ENCODE peak calls at places on chromosomes 4 and X, in five cellular contexts. One of them, this sample, is unnamed.

GRCh38 chr4:24778427-24779225 is 16.7 kb upstream of the SOD3 start:
- DNase-seq in left ventricle myocardium inferior: peak
- DNase-seq in fibroblast of mammary gland: peak
- DNase-seq in mammary epithelial cell: peak
- DNase-seq in HFF-Myc: peak
- DNase-seq in this sample: peak

GRCh38 chr4:104493071-104493831 is 1.4 kb downstream of the CXXC4 start:
- DNase-seq in left ventricle myocardium inferior: no peak
- DNase-seq in fibroblast of mammary gland: no peak
- DNase-seq in mammary epithelial cell: no peak
- DNase-seq in HFF-Myc: no peak
- DNase-seq in this sample: no peak

GRCh38 chr4:24963277-24963676 is 50.4 kb upstream of the CCDC149 start:
- DNase-seq in left ventricle myocardium inferior: no peak
- DNase-seq in fibroblast of mammary gland: no peak
- DNase-seq in mammary epithelial cell: no peak
- DNase-seq in HFF-Myc: no peak
- DNase-seq in this sample: no peak

GRCh38 chr4:145324161-145324560 is 143.8 kb upstream of the OTUD4 start:
- DNase-seq in left ventricle myocardium inferior: no peak
- DNase-seq in fibroblast of mammary gland: no peak
- DNase-seq in mammary epithelial cell: peak
- DNase-seq in HFF-Myc: no peak
- DNase-seq in this sample: no peak

GRCh38 chr4:99435154-99435553 is at the start of gene ADH7:
- DNase-seq in left ventricle myocardium inferior: no peak
- DNase-seq in fibroblast of mammary gland: no peak
- DNase-seq in mammary epithelial cell: no peak
- DNase-seq in HFF-Myc: no peak
- DNase-seq in this sample: no peak

GRCh38 chrX:104105863-104106262 is 6.5 kb upstream of the ZCCHC18 start:
- DNase-seq in left ventricle myocardium inferior: no peak
- DNase-seq in fibroblast of mammary gland: no peak
- DNase-seq in mammary epithelial cell: no peak
- DNase-seq in HFF-Myc: no peak
- DNase-seq in this sample: no peak

GRCh38 chr4:113471141-113471860 is 290.2 kb downstream of the CAMK2D start:
- DNase-seq in left ventricle myocardium inferior: no peak
- DNase-seq in fibroblast of mammary gland: peak
- DNase-seq in mammary epithelial cell: no peak
- DNase-seq in HFF-Myc: no peak
- DNase-seq in this sample: peak

GRCh38 chr4:155582971-155583437 is 83.6 kb upstream of the GUCY1A1 start:
- DNase-seq in left ventricle myocardium inferior: no peak
- DNase-seq in fibroblast of mammary gland: peak
- DNase-seq in mammary epithelial cell: peak
- DNase-seq in HFF-Myc: peak
- DNase-seq in this sample: peak

GRCh38 chr4:133982533-133983224 is 218.9 kb downstream of the PABPC4L start:
- DNase-seq in left ventricle myocardium inferior: no peak
- DNase-seq in fibroblast of mammary gland: peak
- DNase-seq in mammary epithelial cell: no peak
- DNase-seq in HFF-Myc: no peak
- DNase-seq in this sample: no peak

GRCh38 chr4:137541866-137542648 is 9.8 kb upstream of the PCDH18 start:
- DNase-seq in left ventricle myocardium inferior: no peak
- DNase-seq in fibroblast of mammary gland: no peak
- DNase-seq in mammary epithelial cell: no peak
- DNase-seq in HFF-Myc: no peak
- DNase-seq in this sample: no peak

GRCh38 chr4:124334119-124334518 is 378.4 kb downstream of the ANKRD50 start:
- DNase-seq in left ventricle myocardium inferior: no peak
- DNase-seq in fibroblast of mammary gland: peak
- DNase-seq in mammary epithelial cell: peak
- DNase-seq in HFF-Myc: peak
- DNase-seq in this sample: peak

GRCh38 chr4:42460043-42460442 is 62.8 kb downstream of the SHISA3 start:
- DNase-seq in left ventricle myocardium inferior: no peak
- DNase-seq in fibroblast of mammary gland: no peak
- DNase-seq in mammary epithelial cell: no peak
- DNase-seq in HFF-Myc: no peak
- DNase-seq in this sample: no peak

GRCh38 chr4:8857682-8858187 is 13.9 kb downstream of the HMX1 start:
- DNase-seq in left ventricle myocardium inferior: no peak
- DNase-seq in fibroblast of mammary gland: no peak
- DNase-seq in mammary epithelial cell: no peak
- DNase-seq in HFF-Myc: no peak
- DNase-seq in this sample: no peak

GRCh38 chr4:3045500-3045850 is 28.9 kb downstream of the HTT-AS start:
- DNase-seq in left ventricle myocardium inferior: peak
- DNase-seq in fibroblast of mammary gland: peak
- DNase-seq in mammary epithelial cell: peak
- DNase-seq in HFF-Myc: no peak
- DNase-seq in this sample: peak

GRCh38 chr4:10260777-10261176 is 144.2 kb upstream of the WDR1 start:
- DNase-seq in left ventricle myocardium inferior: no peak
- DNase-seq in fibroblast of mammary gland: no peak
- DNase-seq in mammary epithelial cell: no peak
- DNase-seq in HFF-Myc: no peak
- DNase-seq in this sample: no peak

GRCh38 chr4:32022071-32022470 is 1301.9 kb downstream of the PCDH7 start:
- DNase-seq in left ventricle myocardium inferior: no peak
- DNase-seq in fibroblast of mammary gland: peak
- DNase-seq in mammary epithelial cell: peak
- DNase-seq in HFF-Myc: no peak
- DNase-seq in this sample: peak

GRCh38 chr4:36288727-36289126 is 7.3 kb downstream of the DTHD1 start:
- DNase-seq in left ventricle myocardium inferior: no peak
- DNase-seq in fibroblast of mammary gland: no peak
- DNase-seq in mammary epithelial cell: no peak
- DNase-seq in HFF-Myc: no peak
- DNase-seq in this sample: no peak

GRCh38 chr4:109111031-109111430 is 191.4 kb downstream of the COL25A1 start:
- DNase-seq in left ventricle myocardium inferior: no peak
- DNase-seq in fibroblast of mammary gland: no peak
- DNase-seq in mammary epithelial cell: no peak
- DNase-seq in HFF-Myc: no peak
- DNase-seq in this sample: peak

GRCh38 chr4:37762294-37763163 is 64.0 kb upstream of the PGM2 start:
- DNase-seq in left ventricle myocardium inferior: no peak
- DNase-seq in fibroblast of mammary gland: peak
- DNase-seq in mammary epithelial cell: peak
- DNase-seq in HFF-Myc: no peak
- DNase-seq in this sample: peak

DNA sequence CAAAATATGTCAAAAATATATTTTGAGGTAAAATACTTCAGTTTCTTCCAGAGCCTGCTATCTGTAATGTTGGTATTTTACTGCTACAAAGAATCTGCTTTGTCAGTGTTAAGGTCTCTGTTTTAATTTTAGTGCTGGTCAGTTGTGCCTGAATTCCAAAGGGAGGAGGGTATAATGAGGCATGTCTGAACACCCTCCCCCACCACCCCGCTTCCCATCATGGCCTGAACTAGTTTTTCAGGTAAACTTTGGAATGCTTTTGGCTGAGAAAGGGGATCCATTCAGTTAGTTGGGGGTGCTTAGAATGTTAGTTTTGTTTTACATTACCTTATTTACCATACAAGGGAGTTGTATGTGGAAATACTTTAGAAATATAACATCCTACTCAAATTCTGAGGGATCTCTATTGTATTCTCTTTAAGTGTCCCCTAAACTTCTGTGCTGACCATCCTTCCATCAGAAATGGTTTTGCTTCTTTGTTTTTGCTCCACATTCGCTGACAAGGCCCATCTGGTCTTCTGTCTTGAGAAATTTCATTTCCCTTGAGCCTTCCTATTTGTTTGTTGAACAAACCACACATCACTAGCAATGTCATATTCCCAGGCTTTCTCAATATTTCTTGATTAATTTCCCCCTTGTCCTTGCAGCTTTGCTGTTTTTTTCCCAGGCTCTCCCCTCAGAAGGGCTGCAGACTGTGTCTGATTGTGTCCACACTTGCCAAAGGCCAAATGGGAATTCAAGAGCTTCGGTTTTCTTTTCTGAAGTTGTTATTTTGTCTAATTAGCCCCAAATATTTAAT is 158.7 kb downstream of the MID1IP1 start:
- DNase-seq in left ventricle myocardium inferior: no peak
- DNase-seq in fibroblast of mammary gland: peak
- DNase-seq in mammary epithelial cell: no peak
- DNase-seq in HFF-Myc: no peak
- DNase-seq in this sample: no peak
- TF ChIP-seq CTCF in left ventricle myocardium inferior: no peak
- TF ChIP-seq CTCF in fibroblast of mammary gland: no peak
- TF ChIP-seq CTCF in mammary epithelial cell: no peak
- TF ChIP-seq CTCF in HFF-Myc: no peak
- TF ChIP-seq CTCF in this sample: no peak

DNA sequence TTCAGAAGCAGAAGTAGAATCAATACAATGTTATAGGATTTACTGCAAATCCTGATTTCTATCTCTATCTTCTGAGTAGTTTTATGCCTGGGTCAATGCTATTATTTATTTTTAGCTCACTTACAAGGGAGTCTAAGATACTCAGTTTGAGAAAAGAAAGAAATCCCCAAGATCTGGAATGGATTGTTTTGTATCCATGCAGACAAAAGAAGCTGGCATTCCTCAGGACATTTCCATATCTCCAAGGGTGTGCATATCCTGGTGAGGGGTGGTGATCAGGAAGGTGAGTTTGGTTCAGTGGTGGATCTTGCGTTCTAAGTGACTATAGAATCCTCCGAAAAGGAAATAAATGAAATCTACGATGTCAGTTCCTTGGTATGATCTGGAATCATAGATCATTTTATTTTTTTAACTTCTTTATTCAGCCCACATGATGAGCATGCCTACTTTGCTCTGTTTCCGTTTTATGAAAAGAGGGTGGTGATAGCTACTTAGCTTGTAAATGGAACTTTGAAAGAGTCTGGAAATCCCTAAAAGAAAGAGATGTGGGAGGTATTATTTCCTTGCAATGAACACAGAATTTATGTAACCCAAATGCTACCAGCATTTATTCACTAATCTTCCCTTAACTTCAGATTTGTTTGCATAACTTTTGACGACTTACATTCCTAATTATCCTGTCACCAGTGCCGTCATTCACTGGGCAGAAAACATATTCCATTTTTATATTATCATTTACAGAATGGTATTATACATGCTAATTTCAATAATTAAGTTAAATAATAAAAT is 81.1 kb upstream of the RAPGEF2 start:
- DNase-seq in left ventricle myocardium inferior: no peak
- DNase-seq in fibroblast of mammary gland: no peak
- DNase-seq in mammary epithelial cell: no peak
- DNase-seq in HFF-Myc: no peak
- DNase-seq in this sample: no peak
- H3K4me3 ChIP-seq in left ventricle myocardium inferior: no peak
- H3K4me3 ChIP-seq in fibroblast of mammary gland: no peak
- H3K4me3 ChIP-seq in mammary epithelial cell: no peak
- H3K4me3 ChIP-seq in HFF-Myc: no peak
- H3K4me3 ChIP-seq in this sample: no peak

GRCh38 chr4:184988611-184989010 is 29.7 kb upstream of the HELT start:
- DNase-seq in left ventricle myocardium inferior: no peak
- DNase-seq in fibroblast of mammary gland: no peak
- DNase-seq in mammary epithelial cell: no peak
- DNase-seq in HFF-Myc: no peak
- DNase-seq in this sample: no peak

GRCh38 chr4:184980261-184980660 is 38.0 kb upstream of the HELT start:
- DNase-seq in left ventricle myocardium inferior: no peak
- DNase-seq in fibroblast of mammary gland: no peak
- DNase-seq in mammary epithelial cell: no peak
- DNase-seq in HFF-Myc: no peak
- DNase-seq in this sample: no peak

GRCh38 chr4:184987493-184988031 is 30.7 kb upstream of the HELT start:
- DNase-seq in left ventricle myocardium inferior: no peak
- DNase-seq in fibroblast of mammary gland: no peak
- DNase-seq in mammary epithelial cell: no peak
- DNase-seq in HFF-Myc: no peak
- DNase-seq in this sample: no peak

GRCh38 chr4:184979461-184980124 is 38.7 kb upstream of the HELT start:
- DNase-seq in left ventricle myocardium inferior: no peak
- DNase-seq in fibroblast of mammary gland: no peak
- DNase-seq in mammary epithelial cell: no peak
- DNase-seq in HFF-Myc: no peak
- DNase-seq in this sample: no peak

GRCh38 chr4:184983660-184984356 is 34.5 kb upstream of the HELT start:
- DNase-seq in left ventricle myocardium inferior: peak
- DNase-seq in fibroblast of mammary gland: peak
- DNase-seq in mammary epithelial cell: peak
- DNase-seq in HFF-Myc: peak
- DNase-seq in this sample: peak
- TF ChIP-seq CTCF in left ventricle myocardium inferior: peak
- TF ChIP-seq CTCF in fibroblast of mammary gland: peak
- TF ChIP-seq CTCF in mammary epithelial cell: peak
- TF ChIP-seq CTCF in HFF-Myc: peak
- TF ChIP-seq CTCF in this sample: peak

GRCh38 chrX:101408530-101408836 is 461 bp downstream of the HNRNPH2 start:
- DNase-seq in left ventricle myocardium inferior: no peak
- DNase-seq in fibroblast of mammary gland: no peak
- DNase-seq in mammary epithelial cell: no peak
- DNase-seq in HFF-Myc: no peak
- DNase-seq in this sample: no peak

GRCh38 chrX:101407748-101408529 is at the start of the genes GLA and HNRNPH2:
- DNase-seq in left ventricle myocardium inferior: peak
- DNase-seq in fibroblast of mammary gland: peak
- DNase-seq in mammary epithelial cell: peak
- DNase-seq in HFF-Myc: peak
- DNase-seq in this sample: peak

GRCh38 chrX:101409043-101409442 is 1.0 kb downstream of the HNRNPH2 start:
- DNase-seq in left ventricle myocardium inferior: no peak
- DNase-seq in fibroblast of mammary gland: no peak
- DNase-seq in mammary epithelial cell: no peak
- DNase-seq in HFF-Myc: no peak
- DNase-seq in this sample: no peak

GRCh38 chrX:101411984-101412383 is 4.0 kb downstream of the HNRNPH2 start:
- DNase-seq in left ventricle myocardium inferior: no peak
- DNase-seq in fibroblast of mammary gland: no peak
- DNase-seq in mammary epithelial cell: no peak
- DNase-seq in HFF-Myc: no peak
- DNase-seq in this sample: no peak

GRCh38 chrX:101410461-101410860 is 2.4 kb downstream of the HNRNPH2 start:
- DNase-seq in left ventricle myocardium inferior: no peak
- DNase-seq in fibroblast of mammary gland: no peak
- DNase-seq in mammary epithelial cell: peak
- DNase-seq in HFF-Myc: no peak
- DNase-seq in this sample: no peak
- H3K4me3 ChIP-seq in left ventricle myocardium inferior: peak
- H3K4me3 ChIP-seq in fibroblast of mammary gland: peak
- H3K4me3 ChIP-seq in mammary epithelial cell: peak
- H3K4me3 ChIP-seq in HFF-Myc: peak
- H3K4me3 ChIP-seq in this sample: peak